ENCODE peak calls at places on chromosomes 13 and 19, in seven cellular contexts. L is KBM-7, C is GM12865, Y is HuH-7.5, I is iPS-NIHi11, T is transverse colon, G is HFFc6. K is an unnamed sample.

GRCh38 chr13:29893438-29893837 is 43.0 kb upstream of the UBL3 start:
- DNase-seq in Y (no peak), C (no peak), L (no peak), T (no peak), G (no peak), I (no peak), K (no peak)

GRCh38 chr19:6676288-6676687 is 6.3 kb upstream of the TNFSF14 start:
- DNase-seq in Y (no peak), T (no peak), C (no peak), I (no peak), L (no peak), G (no peak), K (no peak)

GRCh38 chr19:17997969-17998826 is 9.8 kb upstream of the ARRDC2 start:
- DNase-seq in T (peak), C (no peak), Y (no peak), G (no peak), I (peak), L (no peak), K (no peak)

GRCh38 chr19:2561221-2561620 is 85.3 kb downstream of the GADD45B start:
- DNase-seq in C (no peak), I (no peak), Y (no peak), L (no peak), G (no peak), T (no peak), K (no peak)

GRCh38 chr13:107144432-107144831 is 576.5 kb upstream of the ARGLU1 start:
- DNase-seq in L (peak), Y (no peak), G (no peak), I (no peak), C (no peak), T (no peak), K (no peak)

GRCh38 chr19:48465215-48465614 is 4.0 kb upstream of the CYTH2 start:
- DNase-seq in Y (no peak), T (no peak), I (no peak), C (peak), L (no peak), G (no peak), K (no peak)

GRCh38 chr13:44710576-44710975 is 134.4 kb upstream of the TSC22D1 start:
- DNase-seq in L (no peak), T (no peak), G (peak), I (peak), Y (no peak), C (peak), K (no peak)

GRCh38 chr13:26424181-26424580 is 133.3 kb upstream of the WASF3 start:
- DNase-seq in T (no peak), L (no peak), Y (no peak), G (no peak), C (no peak), I (no peak), K (no peak)

GRCh38 chr19:49073514-49074378 is 1.2 kb upstream of the KCNA7 start:
- DNase-seq in C (no peak), L (peak), Y (peak), I (peak), T (no peak), G (no peak), K (no peak)

GRCh38 chr13:77554079-77554478 is 18.6 kb downstream of the SCEL start:
- DNase-seq in G (no peak), I (peak), T (no peak), L (no peak), Y (no peak), C (no peak), K (no peak)